ENCODE peak calls at places on chromosome 22, in nine cellular contexts. G is fibroblast of mammary gland; K is cardiac fibroblast; U is cardiac muscle cell; Q is HepG2; A is left kidney; H is right cardiac atrium; T is stimulated activated CD4-positive, alpha-beta T cell treated with anti-CD3 and anti-CD28 coated beads, Interleukin-1b, Interleukin-23, amount 100 ng/mL, for 48 hours; I is posterior cingulate gyrus. O is an unnamed sample.
A peak's percentile ranks its signal among the peaks of the same experiment; 100 is the strongest.

GRCh38 chr22:22403771-22404170 is 104.8 kb downstream of the ZNF280B start:
- DNase-seq in G (no peak), K (no peak), U (no peak), Q (peak; percentile 25), A (no peak), H (no peak), T (no peak), I (no peak), O (no peak)

GRCh38 chr22:37503850-37504249 is 15.4 kb downstream of the CARD10 start:
- DNase-seq in G (no peak), K (no peak), U (no peak), Q (peak; percentile 38), A (no peak), H (no peak), T (no peak), I (no peak), O (no peak)

GRCh38 chr22:37020192-37020479 is 594 bp downstream of the MPST start:
- DNase-seq in G (peak; percentile 63), K (peak; percentile 59), U (peak; percentile 42), Q (no peak), A (peak; percentile 55), H (no peak), T (no peak), I (no peak), O (no peak)

GRCh38 chr22:20024225-20025087 is 3.5 kb downstream of the TANGO2 start:
- DNase-seq in G (no peak), K (no peak), U (no peak), Q (no peak), A (no peak), H (peak; percentile 70), T (no peak), I (no peak), O (no peak)

GRCh38 chr22:37967147-37967546 is 13.6 kb downstream of the POLR2F start:
- DNase-seq in G (no peak), K (no peak), U (no peak), Q (no peak), A (no peak), H (no peak), T (no peak), I (no peak), O (no peak)

GRCh38 chr22:37215890-37216289 is 3.6 kb upstream of the SSTR3 start:
- DNase-seq in G (no peak), K (no peak), U (no peak), Q (no peak), A (no peak), H (no peak), T (no peak), I (no peak), O (no peak)

GRCh38 chr22:19974233-19974861 is 32.7 kb upstream of the TXNRD2 start:
- DNase-seq in G (peak; percentile 43), K (peak; percentile 74), U (peak; percentile 62), Q (peak; percentile 75), A (peak; percentile 95), H (no peak), T (no peak), I (no peak), O (peak; percentile 78)

GRCh38 chr22:24433868-24434471 is 6.6 kb downstream of the ADORA2A start:
- DNase-seq in G (peak; percentile 63), K (peak; percentile 32), U (no peak), Q (no peak), A (no peak), H (peak; percentile 60), T (no peak), I (no peak), O (no peak)

GRCh38 chr22:48832592-48832991 is 995.1 kb downstream of the BRD1 start:
- DNase-seq in G (no peak), K (no peak), U (no peak), Q (no peak), A (no peak), H (no peak), T (peak; percentile 49), I (no peak), O (no peak)

GRCh38 chr22:22030493-22031182 is 48.1 kb upstream of the TOP3B start:
- DNase-seq in G (no peak), K (peak; percentile 8), U (peak; percentile 47), Q (peak; percentile 13), A (peak; percentile 65), H (peak; percentile 68), T (no peak), I (no peak), O (no peak)

GRCh38 chr22:47591016-47591415 is 828.6 kb downstream of the TBC1D22A start:
- DNase-seq in G (no peak), K (no peak), U (no peak), Q (no peak), A (peak; percentile 34), H (no peak), T (no peak), I (no peak), O (no peak)

GRCh38 chr22:30541979-30542810 is 4.3 kb downstream of the SEC14L6 start:
- DNase-seq in G (no peak), K (no peak), U (peak; percentile 56), Q (no peak), A (peak; percentile 88), H (no peak), T (no peak), I (peak; percentile 21), O (peak; percentile 40)

GRCh38 chr22:22348127-22348814 is 103.7 kb downstream of the VPREB1 start:
- DNase-seq in G (no peak), K (no peak), U (no peak), Q (peak; percentile 45), A (peak; percentile 48), H (no peak), T (no peak), I (peak; percentile 70), O (peak; percentile 30)

GRCh38 chr22:39471421-39472141 is 14.8 kb downstream of the MGAT3 start:
- DNase-seq in G (no peak), K (peak; percentile 92), U (peak; percentile 46), Q (no peak), A (peak; percentile 78), H (peak; percentile 68), T (no peak), I (no peak), O (no peak)

GRCh38 chr22:35430897-35431322 is 31.0 kb downstream of the MCM5 start:
- DNase-seq in G (peak; percentile 87), K (peak; percentile 96), U (peak; percentile 89), Q (peak; percentile 55), A (peak; percentile 92), H (peak; percentile 96), T (peak; percentile 59), I (peak; percentile 87), O (peak; percentile 96)

GRCh38 chr22:32708835-32709234 is 92.7 kb upstream of the TIMP3 start:
- DNase-seq in G (peak; percentile 46), K (peak; percentile 37), U (no peak), Q (no peak), A (no peak), H (peak; percentile 85), T (no peak), I (no peak), O (no peak)

GRCh38 chr22:40898850-40899357 is 37.0 kb upstream of the DNAJB7 start:
- DNase-seq in G (peak; percentile 68), K (peak; percentile 70), U (peak; percentile 20), Q (peak; percentile 62), A (peak; percentile 68), H (no peak), T (peak; percentile 21), I (no peak), O (no peak)

GRCh38 chr22:17205432-17205831 is 13.8 kb downstream of the ADA2 start:
- DNase-seq in G (no peak), K (peak; percentile 12), U (no peak), Q (no peak), A (no peak), H (no peak), T (no peak), I (no peak), O (no peak)

GRCh38 chr22:35313311-35314121 is 13.8 kb downstream of the TOM1 start:
- DNase-seq in G (peak; percentile 90), K (peak; percentile 80), U (peak; percentile 55), Q (peak; percentile 70), A (peak; percentile 86), H (peak; percentile 68), T (peak; percentile 63), I (no peak), O (no peak)

GRCh38 chr22:19287076-19287724 is 4.3 kb downstream of the CLTCL1 start:
- DNase-seq in G (peak; percentile 54), K (no peak), U (no peak), Q (no peak), A (peak; percentile 75), H (no peak), T (no peak), I (no peak), O (no peak)

GRCh38 chr22:26606611-26607010 is 11.2 kb downstream of the CRYBB1 start:
- DNase-seq in G (peak; percentile 81), K (peak; percentile 41), U (no peak), Q (no peak), A (no peak), H (no peak), T (no peak), I (no peak), O (no peak)

GRCh38 chr22:24424001-24424900 is 3.1 kb upstream of the ADORA2A start:
- DNase-seq in G (no peak), K (no peak), U (no peak), Q (no peak), A (peak; percentile 54), H (peak; percentile 75), T (peak; percentile 46), I (no peak), O (no peak)

GRCh38 chr22:28108851-28109250 is 189.8 kb upstream of the PITPNB start:
- DNase-seq in G (peak; percentile 28), K (no peak), U (no peak), Q (no peak), A (no peak), H (no peak), T (no peak), I (no peak), O (no peak)

GRCh38 chr22:43901976-43902643 is 10.3 kb upstream of the PNPLA5 start:
- DNase-seq in G (peak; percentile 89), K (peak; percentile 80), U (peak; percentile 58), Q (no peak), A (no peak), H (no peak), T (no peak), I (no peak), O (no peak)

GRCh38 chr22:19063581-19064353 is 58.4 kb downstream of the DGCR2 start:
- DNase-seq in G (no peak), K (peak; percentile 41), U (no peak), Q (no peak), A (no peak), H (no peak), T (no peak), I (no peak), O (no peak)

GRCh38 chr22:19905619-19906276 is 35.8 kb upstream of the COMT start:
- DNase-seq in G (no peak), K (no peak), U (peak; percentile 26), Q (no peak), A (peak; percentile 48), H (no peak), T (no peak), I (no peak), O (no peak)

GRCh38 chr22:48096411-48096810 is 1334.0 kb downstream of the TBC1D22A start:
- DNase-seq in G (no peak), K (no peak), U (no peak), Q (no peak), A (no peak), H (no peak), T (no peak), I (no peak), O (no peak)

O was measured in endothelial cell.